ENCODE peak calls at places on chromosomes 3 and 15, in six cellular contexts. G is HepG2, Z is A549, C is NB4, F is GM12878, U is K562. A is an unnamed sample.

GRCh38 chr15:98807262-98807661 is 158.9 kb downstream of the IGF1R start:
- DNase-seq in Z (no peak), G (no peak), C (peak), F (no peak), U (no peak), A (no peak)

GRCh38 chr15:72722071-72722696 is 36.2 kb downstream of the BBS4 start:
- DNase-seq in G (peak), F (peak), U (peak), Z (peak), C (peak), A (peak)

GRCh38 chr3:49723301-49723630 is 485 bp downstream of the GMPPB start:
- DNase-seq in C (peak), Z (no peak), G (peak), U (peak), F (no peak), A (no peak)

GRCh38 chr3:182349051-182349450 is 444.3 kb upstream of the ATP11B start:
- DNase-seq in Z (no peak), U (no peak), C (no peak), G (no peak), F (no peak), A (no peak)

GRCh38 chr3:108001457-108001856 is 89.4 kb downstream of the CD47 start:
- DNase-seq in F (no peak), Z (no peak), G (no peak), C (peak), U (no peak), A (no peak)

GRCh38 chr3:112979244-112979832 is 4.4 kb upstream of the CD200R1 start:
- DNase-seq in G (peak), C (peak), Z (peak), U (peak), F (no peak), A (peak)

GRCh38 chr15:60704717-60705116 is 225.8 kb upstream of the ICE2 start:
- DNase-seq in Z (no peak), G (no peak), C (no peak), F (no peak), U (no peak), A (no peak)

GRCh38 chr3:110598847-110599490 is 472.6 kb upstream of the NECTIN3 start:
- DNase-seq in C (no peak), U (no peak), F (no peak), Z (no peak), G (no peak), A (no peak)

GRCh38 chr3:100486808-100487207 is 5.6 kb upstream of the TMEM45A start:
- DNase-seq in F (no peak), C (no peak), G (no peak), Z (no peak), U (no peak), A (no peak)

GRCh38 chr3:16548721-16549120 is 35.2 kb upstream of the RFTN1 start:
- DNase-seq in G (no peak), Z (no peak), F (no peak), C (no peak), U (no peak), A (no peak)

GRCh38 chr3:177337548-177338331 is 140.5 kb upstream of the TBL1XR1 start:
- DNase-seq in U (no peak), C (peak), Z (no peak), G (no peak), F (peak), A (no peak)

GRCh38 chr3:161107311-161107710 is 2.2 kb upstream of the B3GALNT1 start:
- DNase-seq in C (no peak), F (no peak), Z (no peak), U (no peak), G (no peak), A (no peak)

GRCh38 chr3:161104561-161105551 is at the start of gene B3GALNT1:
- DNase-seq in G (no peak), U (peak), Z (peak), C (no peak), F (no peak), A (peak)

GRCh38 chr3:161108840-161109239 is 3.7 kb upstream of the B3GALNT1 start:
- DNase-seq in F (no peak), Z (no peak), G (no peak), U (no peak), C (peak), A (no peak)
- TF ChIP-seq MYC in F (no peak), Z (no peak), G (no peak), U (no peak), C (no peak), A (no peak)

DNA sequence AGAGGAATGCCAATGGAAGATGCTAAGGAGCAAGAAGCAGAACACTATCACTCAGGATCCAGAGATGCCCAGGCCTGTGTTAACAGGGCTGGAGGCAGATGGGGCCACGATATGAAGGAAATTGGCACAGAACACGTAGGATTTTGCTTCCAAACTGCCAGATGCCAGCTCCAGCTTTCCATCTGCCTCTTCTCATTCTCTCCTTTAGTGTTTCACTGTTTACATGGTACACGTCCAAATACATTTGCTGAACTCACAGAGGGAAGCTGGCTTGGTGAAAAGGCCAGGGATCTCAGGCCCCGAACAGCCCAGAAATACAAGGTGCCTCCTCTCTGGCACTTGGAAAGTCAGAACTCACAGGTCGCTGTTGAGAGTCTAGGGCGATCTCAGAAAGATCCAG is 187.0 kb downstream of the NTRK3 start:
- DNase-seq in G (no peak), U (no peak), Z (no peak), C (no peak), F (no peak), A (no peak)
- TF ChIP-seq MYC in G (no peak), U (no peak), Z (no peak), C (no peak), F (no peak), A (no peak)

GRCh38 chr15:70025413-70026296 is 72.1 kb downstream of the TLE3 start:
- DNase-seq in G (no peak), U (no peak), C (no peak), Z (no peak), F (no peak), A (no peak)

GRCh38 chr15:70023064-70023768 is 74.5 kb downstream of the TLE3 start:
- DNase-seq in F (peak), G (no peak), C (peak), Z (no peak), U (peak), A (peak)

GRCh38 chr15:70024521-70024920 is 73.2 kb downstream of the TLE3 start:
- DNase-seq in U (no peak), F (no peak), Z (no peak), C (no peak), G (no peak), A (no peak)

GRCh38 chr15:70026991-70027390 is 70.7 kb downstream of the TLE3 start:
- DNase-seq in C (no peak), G (no peak), U (no peak), F (no peak), Z (no peak), A (no peak)

GRCh38 chr15:70023769-70024491 is 73.8 kb downstream of the TLE3 start:
- DNase-seq in U (no peak), G (no peak), F (no peak), C (peak), Z (no peak), A (no peak)
- TF ChIP-seq MYC in U (no peak), G (no peak), F (no peak), C (peak), Z (no peak), A (no peak)

GRCh38 chr3:74268753-74269152 is 345.7 kb downstream of the CNTN3 start:
- DNase-seq in U (no peak), Z (no peak), C (no peak), G (no peak), F (no peak), A (no peak)
- TF ChIP-seq MYC in U (no peak), Z (no peak), C (no peak), G (no peak), F (no peak), A (no peak)

GRCh38 chr15:49286649-49287394 is 116.8 kb downstream of the GALK2 start:
- DNase-seq in G (no peak), Z (no peak), F (no peak), C (no peak), U (no peak), A (peak)
- TF ChIP-seq MYC in G (no peak), Z (no peak), F (no peak), C (no peak), U (no peak), A (no peak)

GRCh38 chr3:9870978-9871377 is 9.1 kb downstream of the CIDEC start:
- DNase-seq in C (no peak), G (peak), F (no peak), U (no peak), Z (no peak), A (no peak)
- TF ChIP-seq MYC in C (no peak), G (no peak), F (no peak), U (no peak), Z (no peak), A (no peak)